ENCODE peak calls at places on chromosomes 7 and 10, in four cellular contexts. C is K562, L is WTC11, J is SK-N-SH. I is an unnamed sample.

GRCh38 chr10:78178940-78179339 is 145.3 kb downstream of the RPS24 start:
- DNase-seq in C (no peak), J (no peak), L (no peak), I (no peak)

GRCh38 chr10:132139526-132139925 is 47.2 kb upstream of the DPYSL4 start:
- DNase-seq in L (peak), C (no peak), J (no peak), I (no peak)

GRCh38 chr7:157861031-157861491 is 524.3 kb downstream of the DNAJB6 start:
- DNase-seq in C (no peak), L (no peak), J (no peak), I (no peak)

GRCh38 chr7:36277247-36277542 is 112.5 kb upstream of the ANLN start:
- DNase-seq in L (no peak), J (no peak), C (no peak), I (peak)

GRCh38 chr10:35340975-35341374 is 4.7 kb downstream of the CCNY start:
- DNase-seq in L (no peak), C (no peak), J (no peak), I (no peak)

GRCh38 chr7:149869867-149870266 is 3.9 kb upstream of the ATP6V0E2 start:
- DNase-seq in C (no peak), J (no peak), L (no peak), I (no peak)

GRCh38 chr10:44968101-44968886 is 8.7 kb downstream of the RASSF4 start:
- DNase-seq in J (no peak), C (no peak), L (no peak), I (no peak)

GRCh38 chr10:32210306-32211045 is 136.5 kb downstream of the EPC1 start:
- DNase-seq in J (peak), C (peak), L (peak), I (peak)

GRCh38 chr7:1749351-1749863 is 79.3 kb downstream of the ELFN1 start:
- DNase-seq in J (no peak), C (no peak), L (no peak), I (no peak)

GRCh38 chr7:85471312-85471711 is 284.5 kb upstream of the SEMA3D start:
- DNase-seq in C (no peak), J (no peak), L (no peak), I (no peak)

GRCh38 chr10:909831-910230 is 21.7 kb downstream of the LARP4B start:
- DNase-seq in L (no peak), C (no peak), J (no peak), I (no peak)

GRCh38 chr10:111962951-111963350 is 220.6 kb downstream of the GPAM start:
- DNase-seq in L (no peak), J (no peak), C (no peak), I (no peak)

GRCh38 chr10:19966751-19967150 is 150.5 kb downstream of the PLXDC2 start:
- DNase-seq in J (peak), L (peak), C (no peak), I (no peak)

GRCh38 chr7:44748042-44748947 is at the start of gene ZMIZ2:
- DNase-seq in C (peak), L (peak), J (peak), I (peak)

DNA sequence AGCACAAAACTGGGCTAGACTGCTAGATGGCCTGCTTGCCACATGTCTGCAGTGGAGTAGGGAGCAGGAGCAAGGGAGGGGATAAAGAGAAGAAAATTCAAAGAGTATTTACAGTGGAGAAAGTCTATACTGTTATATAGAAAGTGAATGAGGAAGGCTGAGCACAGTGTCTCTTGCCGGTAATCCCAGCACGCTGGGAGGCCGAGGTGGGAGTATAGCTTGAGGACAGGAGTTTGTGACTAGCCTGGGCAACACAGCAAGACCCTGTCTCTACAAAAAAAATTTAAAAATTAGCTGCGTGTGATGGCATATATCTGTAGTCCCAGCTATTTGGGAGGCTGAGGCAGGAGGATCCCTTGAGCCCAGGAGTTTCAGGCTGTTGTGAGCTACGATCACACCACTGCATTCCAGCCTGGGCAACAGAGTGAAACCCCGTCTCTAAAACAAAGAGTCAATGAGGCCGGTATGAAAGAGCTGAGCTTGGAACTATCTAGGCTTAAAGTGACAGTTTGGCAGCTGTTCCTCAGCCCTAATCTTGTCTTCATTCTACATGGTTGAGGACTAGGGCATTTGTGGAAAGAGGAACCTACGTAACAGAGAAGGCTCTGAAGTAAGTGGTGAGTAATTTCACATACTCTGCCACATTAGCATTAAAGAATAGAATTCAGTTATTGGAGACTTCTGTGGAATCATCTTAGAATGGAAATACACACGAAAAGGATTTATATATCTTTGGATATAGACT is 41.9 kb downstream of the CD36 start:
- DNase-seq in J (no peak), C (no peak), L (no peak), I (no peak)
- TF ChIP-seq FOXJ3 in J (no peak), C (no peak), L (no peak), I (no peak)

GRCh38 chr7:34837316-34837715 is 179.3 kb downstream of the NPSR1 start:
- DNase-seq in C (no peak), J (no peak), L (no peak), I (no peak)
- TF ChIP-seq FOXJ3 in C (no peak), J (no peak), L (no peak), I (no peak)

GRCh38 chr7:20197125-20197524 is 20.1 kb downstream of the MACC1 start:
- DNase-seq in L (no peak), C (no peak), J (no peak), I (no peak)

GRCh38 chr7:20200361-20200760 is 16.8 kb downstream of the MACC1 start:
- DNase-seq in C (no peak), L (no peak), J (no peak), I (no peak)

GRCh38 chr7:20198295-20198694 is 18.9 kb downstream of the MACC1 start:
- DNase-seq in L (no peak), C (no peak), J (no peak), I (no peak)

GRCh38 chr7:20199015-20199737 is 18.0 kb downstream of the MACC1 start:
- DNase-seq in C (peak), J (peak), L (no peak), I (no peak)

GRCh38 chr7:20197837-20198236 is 19.3 kb downstream of the MACC1 start:
- DNase-seq in C (peak), L (peak), J (peak), I (no peak)
- TF ChIP-seq FOXJ3 in C (no peak), L (no peak), J (no peak), I (no peak)

GRCh38 chr10:110067960-110068770 is 60.4 kb downstream of the ADD3 start:
- DNase-seq in L (no peak), J (no peak), C (peak), I (peak)
- TF ChIP-seq FOXJ3 in L (no peak), J (no peak), C (no peak), I (no peak)

GRCh38 chr10:8418631-8419030 is 364.1 kb downstream of the GATA3 start:
- DNase-seq in J (no peak), L (no peak), C (no peak), I (no peak)
- TF ChIP-seq FOXJ3 in J (no peak), L (no peak), C (no peak), I (no peak)

GRCh38 chr10:3172081-3172445 is 519 bp downstream of the PITRM1 start:
- DNase-seq in C (no peak), J (peak), L (no peak), I (peak)
- TF ChIP-seq FOXJ3 in C (no peak), J (no peak), L (no peak), I (no peak)

DNA sequence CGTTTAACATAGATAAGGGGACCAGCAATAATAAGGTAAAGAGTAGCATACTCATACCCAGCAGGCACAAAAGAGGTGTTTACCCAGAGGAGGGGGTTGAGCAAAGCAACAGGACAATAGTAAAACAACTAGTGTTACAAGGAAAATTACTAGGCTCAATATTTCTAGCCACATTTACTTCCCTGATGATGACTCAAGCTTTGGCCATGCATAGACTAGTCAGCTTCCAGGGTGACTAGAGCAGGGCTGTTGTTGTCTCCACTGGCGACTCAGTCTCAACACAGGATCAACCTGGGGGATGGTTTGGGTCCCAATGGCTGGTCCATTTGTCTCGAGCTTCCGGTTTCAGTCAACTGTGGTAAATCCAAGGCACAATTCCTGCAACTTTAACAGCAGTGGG is 217.7 kb upstream of the KCND2 start:
- DNase-seq in L (no peak), C (no peak), J (no peak), I (no peak)
- TF ChIP-seq FOXJ3 in L (no peak), C (no peak), J (no peak), I (no peak)

GRCh38 chr7:46512901-46513431 is 591.9 kb upstream of the IGFBP3 start:
- DNase-seq in J (no peak), C (no peak), L (no peak), I (no peak)
- TF ChIP-seq FOXJ3 in J (no peak), C (no peak), L (no peak), I (no peak)

DNA sequence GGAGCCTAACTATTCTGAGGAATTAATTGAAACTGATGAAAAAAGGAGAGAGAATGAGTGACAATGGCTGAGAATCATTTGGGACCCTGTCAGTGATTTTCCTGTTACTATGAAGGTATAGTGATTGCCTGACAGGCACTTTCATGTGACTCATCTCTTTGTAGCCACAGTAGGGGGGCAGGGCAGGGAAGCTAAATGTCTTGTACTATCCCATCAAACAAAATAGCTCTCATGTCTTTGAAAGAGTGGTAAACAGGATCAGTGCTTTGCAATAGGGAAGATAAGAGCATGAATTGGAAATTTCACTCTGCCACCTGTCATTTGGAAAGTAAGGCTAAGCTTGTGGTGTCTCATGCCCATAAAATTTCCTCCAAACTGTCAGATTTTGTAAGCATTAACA is 94.5 kb upstream of the GSDME start:
- DNase-seq in C (peak), J (no peak), L (no peak), I (peak)
- TF ChIP-seq FOXJ3 in C (no peak), J (no peak), L (no peak), I (no peak)

GRCh38 chr10:109668703-109669102 is 254.6 kb downstream of the XPNPEP1 start:
- DNase-seq in J (no peak), L (no peak), C (no peak), I (no peak)

GRCh38 chr10:109663122-109663521 is 260.2 kb downstream of the XPNPEP1 start:
- DNase-seq in C (no peak), J (no peak), L (no peak), I (no peak)

GRCh38 chr10:109665321-109665720 is 258.0 kb downstream of the XPNPEP1 start:
- DNase-seq in J (no peak), L (no peak), C (no peak), I (no peak)

GRCh38 chr10:109664554-109664953 is 258.8 kb downstream of the XPNPEP1 start:
- DNase-seq in C (no peak), L (no peak), J (no peak), I (no peak)

GRCh38 chr10:109668137-109668536 is 255.2 kb downstream of the XPNPEP1 start:
- DNase-seq in L (no peak), C (no peak), J (no peak), I (no peak)
- TF ChIP-seq FOXJ3 in L (no peak), C (no peak), J (no peak), I (no peak)